ENCODE peak calls at places on chromosome 15, in five cellular contexts. H is spleen, Q is left ventricle myocardium inferior, Z is esophagus muscularis mucosa, M is IMR-90. G is an unnamed sample.

GRCh38 chr15:39363761-39364586 is 216.9 kb upstream of the THBS1 start:
- DNase-seq in H (no peak), Q (no peak), Z (no peak), M (no peak), G (no peak)

GRCh38 chr15:51193526-51193925 is 98.8 kb upstream of the TNFAIP8L3 start:
- DNase-seq in H (no peak), Q (no peak), Z (no peak), M (no peak), G (no peak)

GRCh38 chr15:34147371-34148140 is 45.7 kb downstream of the PGBD4 start:
- DNase-seq in H (no peak), Q (no peak), Z (no peak), M (peak), G (peak)

GRCh38 chr15:32657198-32657886 is 15.8 kb downstream of the SCG5 start:
- DNase-seq in H (no peak), Q (no peak), Z (peak), M (no peak), G (peak)

GRCh38 chr15:99511529-99511864 is 54.3 kb upstream of the MEF2A start:
- DNase-seq in H (no peak), Q (no peak), Z (no peak), M (peak), G (no peak)

GRCh38 chr15:75578206-75578947 is 738 bp downstream of the PTPN9 start:
- DNase-seq in H (peak), Q (peak), Z (no peak), M (no peak), G (peak)

GRCh38 chr15:42118650-42119531 is 24.5 kb upstream of the PLA2G4D start:
- DNase-seq in H (no peak), Q (no peak), Z (no peak), M (no peak), G (no peak)

GRCh38 chr15:71532994-71533393 is 277.4 kb upstream of the NR2E3 start:
- DNase-seq in H (no peak), Q (no peak), Z (peak), M (no peak), G (peak)

GRCh38 chr15:84979651-84980050 is 2.0 kb upstream of the PDE8A start:
- DNase-seq in H (peak), Q (peak), Z (no peak), M (no peak), G (no peak)

GRCh38 chr15:85485956-85486567 is 105.7 kb downstream of the AKAP13 start:
- DNase-seq in H (no peak), Q (no peak), Z (no peak), M (peak), G (peak)

GRCh38 chr15:73153024-73153423 is 100.8 kb downstream of the NEO1 start:
- DNase-seq in H (no peak), Q (no peak), Z (no peak), M (no peak), G (no peak)

GRCh38 chr15:99703603-99704443 is 29.4 kb downstream of the LYSMD4 start:
- DNase-seq in H (no peak), Q (no peak), Z (no peak), M (peak), G (peak)

DNA sequence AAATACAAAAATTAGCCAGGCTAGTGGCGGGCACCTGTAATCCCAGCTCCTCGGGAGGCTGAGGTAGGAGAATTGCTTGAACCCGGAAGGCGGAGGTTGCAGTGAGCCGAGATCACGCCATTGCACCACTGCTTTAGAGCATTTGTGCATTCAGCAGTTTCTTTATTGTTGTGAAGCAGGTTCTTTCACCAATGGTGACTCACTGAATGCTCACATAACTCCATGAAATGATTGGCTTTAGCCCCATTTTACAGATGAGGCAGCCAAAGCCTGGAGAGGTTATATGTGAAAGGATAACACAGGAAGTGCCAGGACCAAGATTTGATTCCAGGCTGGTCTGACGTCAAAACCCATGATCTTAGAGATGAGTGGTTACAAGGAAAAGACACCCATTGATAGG is 195.2 kb downstream of the SLCO3A1 start:
- DNase-seq in H (no peak), Q (no peak), Z (no peak), M (no peak), G (no peak)
- H3K27ac ChIP-seq in H (no peak), Q (peak), Z (no peak), M (no peak), G (no peak)

DNA sequence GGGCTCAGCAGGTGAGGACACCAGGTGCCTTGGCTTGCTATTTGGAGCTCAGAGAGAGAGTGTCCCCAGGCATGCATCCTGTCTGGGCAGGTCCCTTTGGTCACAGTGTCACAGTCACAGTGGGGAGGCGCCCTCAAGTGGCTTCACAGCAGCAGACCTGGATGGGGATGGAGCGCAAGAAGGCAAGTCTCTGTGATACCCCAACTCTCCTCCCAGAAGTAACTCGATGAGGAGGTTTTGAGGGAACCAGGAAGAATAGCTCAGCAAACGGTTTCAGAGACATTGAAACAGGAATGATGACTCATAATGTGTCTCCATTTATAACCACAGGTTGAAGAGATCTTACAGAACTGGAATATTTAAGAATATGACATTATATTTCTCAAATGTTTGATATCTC is 66.5 kb upstream of the SH3GL3 start:
- DNase-seq in H (no peak), Q (peak), Z (no peak), M (peak), G (peak)
- TF ChIP-seq CTCF in H (no peak), Q (peak), Z (no peak), M (peak), G (peak)

GRCh38 chr15:70318594-70318993 is 220.9 kb upstream of the TLE3 start:
- DNase-seq in H (no peak), Q (no peak), Z (no peak), M (no peak), G (no peak)
- H3K27ac ChIP-seq in H (no peak), Q (no peak), Z (peak), M (peak), G (peak)

GRCh38 chr15:68794869-68795268 is 25.8 kb downstream of the ANP32A start:
- DNase-seq in H (no peak), Q (no peak), Z (no peak), M (no peak), G (no peak)
- TF ChIP-seq CTCF in H (no peak), Q (peak), Z (no peak), M (no peak), G (no peak)

GRCh38 chr15:62403164-62403809 is 238.2 kb upstream of the C2CD4B start:
- DNase-seq in H (no peak), Q (no peak), Z (no peak), M (peak), G (peak)
- H3K27ac ChIP-seq in H (no peak), Q (peak), Z (peak), M (no peak), G (peak)

DNA sequence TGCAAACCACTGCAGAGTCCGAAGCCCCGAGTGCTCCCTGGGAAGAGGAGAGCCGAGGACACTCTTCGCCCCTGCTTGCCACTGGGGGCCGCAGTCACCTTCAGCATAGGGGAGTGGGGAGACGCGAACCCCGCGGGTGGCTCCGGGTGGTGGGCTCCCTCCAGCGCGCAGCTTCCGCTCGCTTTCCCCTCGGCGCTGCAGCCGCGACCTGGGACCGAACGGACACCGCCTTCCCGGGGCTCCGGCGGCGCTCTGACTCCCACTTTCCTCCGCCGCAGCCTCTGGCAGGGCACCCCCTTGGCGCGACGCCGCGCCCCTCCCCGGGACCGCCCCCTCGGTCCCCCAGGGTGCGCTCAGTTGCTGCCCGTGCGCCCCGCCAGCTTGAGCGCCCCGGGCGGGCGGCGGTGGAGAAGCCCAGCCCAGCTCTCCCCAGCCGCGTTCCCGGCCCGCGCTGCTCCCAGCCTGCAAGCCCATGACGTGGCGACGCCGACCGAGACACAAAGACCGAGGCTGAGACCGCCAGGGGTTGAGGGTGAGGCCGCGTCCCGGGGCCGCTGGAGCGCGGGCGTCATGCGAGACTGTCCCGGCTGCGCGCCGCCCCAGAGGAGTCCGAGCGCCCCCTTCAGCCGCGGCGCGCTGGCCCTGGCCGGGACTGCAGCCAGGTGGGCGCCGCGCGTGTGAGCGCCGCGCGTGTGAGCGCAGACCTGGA is at the start of gene MINAR1:
- DNase-seq in H (no peak), Q (no peak), Z (peak), M (peak), G (peak)
- TF ChIP-seq CTCF in H (no peak), Q (no peak), Z (no peak), M (peak), G (no peak)

DNA sequence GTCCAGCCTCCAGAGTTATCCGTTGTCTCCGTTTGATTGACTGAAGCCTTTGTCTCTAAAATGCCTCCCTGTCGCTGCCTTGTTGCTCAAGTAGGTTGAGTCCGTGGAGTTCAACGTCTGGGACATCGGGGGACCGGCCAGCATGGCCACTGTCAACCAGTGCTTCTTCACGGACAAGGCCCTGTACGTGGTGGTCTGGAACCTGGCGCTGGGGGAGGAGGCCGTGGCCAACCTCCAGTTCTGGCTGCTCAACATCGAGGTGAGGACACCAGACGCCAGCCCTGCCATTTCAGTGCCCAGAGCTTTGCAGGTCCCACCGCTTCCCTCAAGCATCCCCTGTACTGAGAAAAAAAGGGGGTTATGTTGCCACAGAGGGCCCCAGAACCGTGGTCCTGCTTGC is 105.6 kb downstream of the LRRK1 start:
- DNase-seq in H (peak), Q (no peak), Z (peak), M (no peak), G (no peak)
- H3K27ac ChIP-seq in H (no peak), Q (peak), Z (peak), M (peak), G (no peak)

DNA sequence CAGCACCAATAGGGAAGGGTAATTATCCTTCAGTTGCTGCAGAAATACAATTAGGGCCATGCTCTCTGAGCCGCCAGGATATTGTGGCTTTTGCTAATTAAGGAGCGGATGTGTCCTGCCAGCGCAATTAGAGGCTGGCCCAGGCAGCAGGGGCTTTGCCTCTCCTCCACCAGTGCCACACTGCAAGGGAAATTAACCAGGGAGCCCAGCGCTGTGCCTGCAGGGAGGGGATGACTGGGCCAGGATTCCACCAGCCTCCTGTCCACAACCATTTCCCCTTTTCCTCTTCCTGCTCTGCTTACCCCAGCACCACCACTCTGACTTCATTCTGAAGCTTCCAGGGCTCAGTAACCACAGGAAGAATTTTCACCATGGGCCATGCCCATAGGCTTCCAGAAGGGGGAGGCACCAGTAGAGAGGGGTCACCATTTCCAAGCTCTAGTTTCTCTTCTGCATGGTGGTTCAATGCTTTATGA is 10.3 kb upstream of the AEN start:
- DNase-seq in H (no peak), Q (no peak), Z (no peak), M (peak), G (no peak)
- TF ChIP-seq CTCF in H (no peak), Q (no peak), Z (no peak), M (peak), G (no peak)

G was measured in RWPE1.